ENCODE peak calls at places on chromosomes 13 and 19, in seven cellular contexts. T, M, X, N, Z, S and J are unnamed samples.
A peak's percentile ranks its signal among the peaks of the same experiment; 100 is the strongest.

GRCh38 chr19:7679017-7679720 is 1.5 kb upstream of the TRAPPC5 start:
- DNase-seq in T (no peak), M (no peak), X (peak; percentile 43), N (no peak), Z (no peak), S (no peak), J (no peak)

GRCh38 chr19:28400953-28401671 is 811.8 kb downstream of the UQCRFS1 start:
- DNase-seq in T (no peak), M (no peak), X (no peak), N (no peak), Z (no peak), S (no peak), J (no peak)

GRCh38 chr13:47723898-47724297 is 277.2 kb downstream of the SUCLA2 start:
- DNase-seq in T (no peak), M (no peak), X (no peak), N (no peak), Z (no peak), S (no peak), J (no peak)

GRCh38 chr19:55212447-55212846 is 3.1 kb upstream of the PTPRH start:
- DNase-seq in T (no peak), M (peak; percentile 26), X (peak; percentile 67), N (no peak), Z (peak; percentile 54), S (no peak), J (no peak)

GRCh38 chr13:45040626-45041025 is 51.3 kb downstream of the GPALPP1 start:
- DNase-seq in T (no peak), M (no peak), X (no peak), N (no peak), Z (peak; percentile 29), S (no peak), J (no peak)

GRCh38 chr13:24130134-24130792 is 30.3 kb upstream of the SPATA13 start:
- DNase-seq in T (no peak), M (no peak), X (no peak), N (no peak), Z (peak; percentile 14), S (no peak), J (no peak)

GRCh38 chr19:33806434-33806881 is 9.8 kb downstream of the KCTD15 start:
- DNase-seq in T (no peak), M (no peak), X (peak; percentile 62), N (no peak), Z (no peak), S (no peak), J (no peak)

GRCh38 chr13:41802684-41803554 is 158.0 kb downstream of the VWA8 start:
- DNase-seq in T (no peak), M (no peak), X (no peak), N (no peak), Z (peak; percentile 36), S (no peak), J (no peak)

GRCh38 chr19:4889034-4889825 is 13.5 kb downstream of the ARRDC5 start:
- DNase-seq in T (no peak), M (no peak), X (no peak), N (no peak), Z (no peak), S (no peak), J (no peak)

GRCh38 chr19:11496391-11497163 is 9.1 kb downstream of the ZNF653 start:
- DNase-seq in T (peak; percentile 85), M (peak; percentile 48), X (peak; percentile 76), N (peak; percentile 82), Z (peak; percentile 60), S (peak; percentile 63), J (no peak)

GRCh38 chr13:94967183-94968039 is 255.1 kb upstream of the SOX21 start:
- DNase-seq in T (no peak), M (peak; percentile 12), X (no peak), N (no peak), Z (no peak), S (no peak), J (no peak)

GRCh38 chr13:98977568-98978270 is at the start of gene DOCK9:
- DNase-seq in T (no peak), M (peak; percentile 89), X (peak; percentile 34), N (peak; percentile 72), Z (peak; percentile 95), S (peak; percentile 42), J (no peak)

GRCh38 chr19:39053276-39054090 is 21.1 kb upstream of the FBXO27 start:
- DNase-seq in T (no peak), M (no peak), X (peak; percentile 45), N (no peak), Z (no peak), S (no peak), J (no peak)

GRCh38 chr13:113671066-113672001 is 4.3 kb downstream of the GRK1 start:
- DNase-seq in T (no peak), M (no peak), X (peak; percentile 6), N (peak; percentile 53), Z (no peak), S (no peak), J (no peak)

GRCh38 chr13:33283195-33283910 is 2.2 kb downstream of the STARD13 start:
- DNase-seq in T (no peak), M (peak; percentile 41), X (no peak), N (no peak), Z (peak; percentile 21), S (no peak), J (no peak)

GRCh38 chr13:46386996-46387851 is at the start of gene RUBCNL:
- DNase-seq in T (no peak), M (no peak), X (peak; percentile 78), N (no peak), Z (peak; percentile 3), S (no peak), J (no peak)

GRCh38 chr13:110340812-110341444 is 33.8 kb downstream of the COL4A2 start:
- DNase-seq in T (peak; percentile 75), M (peak; percentile 80), X (peak; percentile 76), N (peak; percentile 99), Z (peak; percentile 95), S (peak; percentile 59), J (no peak)
- H3K27ac ChIP-seq in T (peak overlapping the region; percentile 69), M (peak overlapping the region; percentile 100), X (peak overlapping the region; percentile 85), N (peak overlapping the region; percentile 95), Z (peak overlapping the region; percentile 90), S (peak overlapping the region; percentile 95), J (no peak overlapping the region)

GRCh38 chr13:26787961-26788360 is 27.4 kb upstream of the GPR12 start:
- DNase-seq in T (no peak), M (no peak), X (no peak), N (no peak), Z (no peak), S (no peak), J (no peak)

GRCh38 chr13:26785845-26786630 is 25.5 kb upstream of the GPR12 start:
- DNase-seq in T (peak; percentile 22), M (no peak), X (peak; percentile 37), N (no peak), Z (no peak), S (peak; percentile 46), J (peak; percentile 35)

GRCh38 chr13:26786651-26787295 is 26.2 kb upstream of the GPR12 start:
- DNase-seq in T (no peak), M (no peak), X (no peak), N (no peak), Z (no peak), S (no peak), J (no peak)

GRCh38 chr13:26784704-26785639 is 24.4 kb upstream of the GPR12 start:
- DNase-seq in T (no peak), M (no peak), X (peak; percentile 27), N (no peak), Z (no peak), S (no peak), J (no peak)
- H3K27ac ChIP-seq in T (no peak overlapping the region), M (no peak overlapping the region), X (no peak overlapping the region), N (no peak overlapping the region), Z (no peak overlapping the region), S (no peak overlapping the region), J (no peak overlapping the region)

GRCh38 chr13:80134360-80134759 is 206.6 kb downstream of the SPRY2 start:
- DNase-seq in T (no peak), M (no peak), X (no peak), N (no peak), Z (no peak), S (no peak), J (no peak)
- H3K27ac ChIP-seq in T (no peak overlapping the region), M (no peak overlapping the region), X (peak overlapping the region; percentile 74), N (peak overlapping the region; percentile 88), Z (no peak overlapping the region), S (peak overlapping the region; percentile 81), J (no peak overlapping the region)

GRCh38 chr19:46624958-46625661 is at the start of gene PTGIR:
- DNase-seq in T (peak; percentile 59), M (peak; percentile 42), X (peak; percentile 52), N (peak; percentile 96), Z (no peak), S (peak; percentile 55), J (no peak)
- H3K27ac ChIP-seq in T (peak within 1 kb of the TSS; percentile 56), M (no peak within 1 kb of the TSS), X (peak within 1 kb of the TSS; percentile 68), N (peak within 1 kb of the TSS; percentile 98), Z (no peak within 1 kb of the TSS), S (peak within 1 kb of the TSS; percentile 38), J (no peak within 1 kb of the TSS)

GRCh38 chr19:12788025-12788681 is 3.1 kb upstream of the JUNB start:
- DNase-seq in T (peak; percentile 21), M (no peak), X (no peak), N (no peak), Z (no peak), S (no peak), J (no peak)
- H3K27ac ChIP-seq in T (peak overlapping the region; percentile 97), M (peak overlapping the region; percentile 65), X (peak overlapping the region; percentile 97), N (peak overlapping the region; percentile 96), Z (peak overlapping the region; percentile 69), S (peak overlapping the region; percentile 100), J (no peak overlapping the region)